ENCODE peak calls at places on chromosomes 7 and 10, in four cellular contexts. One of them, this sample, is unnamed. For H3K9me3, the result is how much of the 10 kb centered on the place peaks cover.

GRCh38 chr10:112520864-112521263 is 73.8 kb downstream of the VTI1A start:
- DNase-seq in left ventricle myocardium inferior: no peak
- DNase-seq in esophagus squamous epithelium: no peak
- DNase-seq in GM23248: no peak
- DNase-seq in this sample: no peak

GRCh38 chr7:4712371-4713182 is 30.5 kb downstream of the FOXK1 start:
- DNase-seq in left ventricle myocardium inferior: no peak
- DNase-seq in esophagus squamous epithelium: no peak
- DNase-seq in GM23248: peak
- DNase-seq in this sample: no peak

GRCh38 chr10:75029874-75030273 is 81.6 kb upstream of the SAMD8 start:
- DNase-seq in left ventricle myocardium inferior: peak
- DNase-seq in esophagus squamous epithelium: no peak
- DNase-seq in GM23248: no peak
- DNase-seq in this sample: no peak

GRCh38 chr7:133056370-133057238 is 25.3 kb downstream of the CHCHD3 start:
- DNase-seq in left ventricle myocardium inferior: no peak
- DNase-seq in esophagus squamous epithelium: no peak
- DNase-seq in GM23248: no peak
- DNase-seq in this sample: no peak

GRCh38 chr10:43970018-43970698 is 321.5 kb upstream of the ZNF32 start:
- DNase-seq in left ventricle myocardium inferior: no peak
- DNase-seq in esophagus squamous epithelium: no peak
- DNase-seq in GM23248: no peak
- DNase-seq in this sample: no peak

GRCh38 chr10:120581496-120581895 is 124.5 kb downstream of the PLPP4 start:
- DNase-seq in left ventricle myocardium inferior: no peak
- DNase-seq in esophagus squamous epithelium: no peak
- DNase-seq in GM23248: no peak
- DNase-seq in this sample: no peak

GRCh38 chr10:28991738-28992270 is 297.1 kb upstream of the LYZL1 start:
- DNase-seq in left ventricle myocardium inferior: peak
- DNase-seq in esophagus squamous epithelium: no peak
- DNase-seq in GM23248: peak
- DNase-seq in this sample: peak

GRCh38 chr7:137480824-137481365 is 137.4 kb upstream of the PTN start:
- DNase-seq in left ventricle myocardium inferior: no peak
- DNase-seq in esophagus squamous epithelium: no peak
- DNase-seq in GM23248: no peak
- DNase-seq in this sample: no peak

GRCh38 chr10:127720142-127720541 is 16.8 kb upstream of the FOXI2 start:
- DNase-seq in left ventricle myocardium inferior: no peak
- DNase-seq in esophagus squamous epithelium: no peak
- DNase-seq in GM23248: no peak
- DNase-seq in this sample: no peak

GRCh38 chr10:18501198-18501597 is 150.2 kb downstream of the NSUN6 start:
- DNase-seq in left ventricle myocardium inferior: no peak
- DNase-seq in esophagus squamous epithelium: no peak
- DNase-seq in GM23248: peak
- DNase-seq in this sample: peak

GRCh38 chr7:159126496-159127345 is 17.9 kb downstream of the VIPR2 start:
- DNase-seq in left ventricle myocardium inferior: no peak
- DNase-seq in esophagus squamous epithelium: no peak
- DNase-seq in GM23248: no peak
- DNase-seq in this sample: no peak

GRCh38 chr10:23422003-23422411 is 16.9 kb upstream of the OTUD1 start:
- DNase-seq in left ventricle myocardium inferior: no peak
- DNase-seq in esophagus squamous epithelium: no peak
- DNase-seq in GM23248: no peak
- DNase-seq in this sample: no peak

GRCh38 chr7:150935149-150935548 is 43.0 kb downstream of the KCNH2 start:
- DNase-seq in left ventricle myocardium inferior: no peak
- DNase-seq in esophagus squamous epithelium: no peak
- DNase-seq in GM23248: no peak
- DNase-seq in this sample: no peak

GRCh38 chr7:13496971-13497370 is 492.5 kb downstream of the ETV1 start:
- DNase-seq in left ventricle myocardium inferior: no peak
- DNase-seq in esophagus squamous epithelium: no peak
- DNase-seq in GM23248: no peak
- DNase-seq in this sample: no peak

GRCh38 chr10:12195281-12195602 is 449 bp downstream of the NUDT5 start:
- DNase-seq in left ventricle myocardium inferior: no peak
- DNase-seq in esophagus squamous epithelium: no peak
- DNase-seq in GM23248: no peak
- DNase-seq in this sample: no peak

GRCh38 chr10:87578799-87579401 is 74.2 kb downstream of the MINPP1 start:
- DNase-seq in left ventricle myocardium inferior: no peak
- DNase-seq in esophagus squamous epithelium: no peak
- DNase-seq in GM23248: peak
- DNase-seq in this sample: peak

GRCh38 chr7:41648506-41648905 is 54.4 kb downstream of the INHBA start:
- DNase-seq in left ventricle myocardium inferior: no peak
- DNase-seq in esophagus squamous epithelium: no peak
- DNase-seq in GM23248: no peak
- DNase-seq in this sample: no peak

GRCh38 chr7:18577096-18577771 is 81.7 kb downstream of the HDAC9 start:
- DNase-seq in left ventricle myocardium inferior: no peak
- DNase-seq in esophagus squamous epithelium: no peak
- DNase-seq in GM23248: no peak
- DNase-seq in this sample: no peak

GRCh38 chr7:100247152-100247757 is 27.5 kb downstream of the PVRIG start:
- DNase-seq in left ventricle myocardium inferior: no peak
- DNase-seq in esophagus squamous epithelium: no peak
- DNase-seq in GM23248: peak
- DNase-seq in this sample: peak

GRCh38 chr7:30717181-30717580 is 34.8 kb upstream of the INMT start:
- DNase-seq in left ventricle myocardium inferior: no peak
- DNase-seq in esophagus squamous epithelium: no peak
- DNase-seq in GM23248: peak
- DNase-seq in this sample: peak

GRCh38 chr7:47491637-47492036 is 90.3 kb downstream of the TNS3 start:
- DNase-seq in left ventricle myocardium inferior: no peak
- DNase-seq in esophagus squamous epithelium: no peak
- DNase-seq in GM23248: no peak
- DNase-seq in this sample: no peak

GRCh38 chr7:244981-245380 is 45.0 kb upstream of the FOXL3 start:
- DNase-seq in left ventricle myocardium inferior: no peak
- DNase-seq in esophagus squamous epithelium: no peak
- DNase-seq in GM23248: no peak
- DNase-seq in this sample: no peak

GRCh38 chr10:14173391-14173705 is 157.4 kb downstream of the FRMD4A start:
- DNase-seq in left ventricle myocardium inferior: no peak
- DNase-seq in esophagus squamous epithelium: no peak
- DNase-seq in GM23248: peak
- DNase-seq in this sample: no peak
- H3K4me3 ChIP-seq in left ventricle myocardium inferior: peak
- H3K4me3 ChIP-seq in esophagus squamous epithelium: peak
- H3K4me3 ChIP-seq in GM23248: peak
- H3K4me3 ChIP-seq in this sample: peak

GRCh38 chr7:33040803-33041516 is 21.6 kb downstream of the NT5C3A start:
- DNase-seq in left ventricle myocardium inferior: no peak
- DNase-seq in esophagus squamous epithelium: peak
- DNase-seq in GM23248: peak
- DNase-seq in this sample: no peak
- H3K9me3 ChIP-seq in left ventricle myocardium inferior: under half
- H3K9me3 ChIP-seq in esophagus squamous epithelium: under half
- H3K9me3 ChIP-seq in GM23248: under half
- H3K9me3 ChIP-seq in this sample: under half

DNA sequence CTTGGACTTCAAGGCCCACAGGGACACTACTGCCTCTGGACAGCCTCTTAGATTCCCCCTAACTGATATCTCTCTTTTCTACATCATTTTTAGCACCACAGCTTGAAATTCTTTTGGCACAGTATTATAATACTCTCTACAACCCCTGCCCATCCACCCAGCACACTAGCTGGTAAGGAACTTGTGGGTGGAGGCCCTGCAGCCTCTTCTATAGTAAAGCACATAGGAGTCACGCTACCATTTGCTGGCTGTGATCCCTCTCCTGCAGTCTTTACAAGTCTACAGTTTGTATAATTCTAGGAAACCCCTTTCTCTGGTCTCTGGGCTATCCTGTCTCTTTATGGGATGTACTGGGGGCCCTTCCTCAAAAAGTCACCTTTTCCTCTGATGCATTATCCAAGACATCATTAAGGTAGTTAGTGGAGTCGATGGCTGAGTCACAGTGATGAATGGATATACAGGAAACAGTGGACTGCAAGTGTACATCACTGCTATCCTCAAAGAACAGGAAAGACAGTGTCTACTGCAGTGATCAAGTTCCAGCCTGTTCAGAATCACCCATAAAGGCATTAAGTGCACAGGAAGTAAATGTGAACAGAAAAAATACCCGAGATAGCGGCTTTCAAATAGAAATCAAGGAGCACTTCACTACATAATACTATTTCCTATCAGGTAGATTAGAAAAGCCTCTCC is 54.4 kb downstream of the STK17A start:
- DNase-seq in left ventricle myocardium inferior: no peak
- DNase-seq in esophagus squamous epithelium: no peak
- DNase-seq in GM23248: peak
- DNase-seq in this sample: no peak
- H3K4me3 ChIP-seq in left ventricle myocardium inferior: no peak
- H3K4me3 ChIP-seq in esophagus squamous epithelium: no peak
- H3K4me3 ChIP-seq in GM23248: no peak
- H3K4me3 ChIP-seq in this sample: no peak

GRCh38 chr10:48493083-48493871 is 111.6 kb downstream of the ARHGAP22 start:
- DNase-seq in left ventricle myocardium inferior: peak
- DNase-seq in esophagus squamous epithelium: no peak
- DNase-seq in GM23248: no peak
- DNase-seq in this sample: no peak
- H3K9me3 ChIP-seq in left ventricle myocardium inferior: under half
- H3K9me3 ChIP-seq in esophagus squamous epithelium: under half
- H3K9me3 ChIP-seq in GM23248: under half
- H3K9me3 ChIP-seq in this sample: under half